ENCODE peak calls at places on chromosome 3, in five cellular contexts. Q is A549, B is K562, Y is HepG2, S is endothelial cell of umbilical vein. V is an unnamed sample.

GRCh38 chr3:11507719-11508118 is 136.0 kb downstream of the VGLL4 start:
- DNase-seq in Q (no peak), B (peak; percentile 52), Y (no peak), S (no peak), V (peak; percentile 25)

GRCh38 chr3:69774029-69774428 is 34.8 kb downstream of the MITF start:
- DNase-seq in Q (no peak), B (no peak), Y (no peak), S (no peak), V (no peak)

GRCh38 chr3:152202976-152203626 is 65.6 kb upstream of the MBNL1 start:
- DNase-seq in Q (no peak), B (peak; percentile 41), Y (no peak), S (no peak), V (peak; percentile 62)

GRCh38 chr3:72338942-72339749 is 509.1 kb downstream of the SHQ1 start:
- DNase-seq in Q (peak; percentile 53), B (peak; percentile 84), Y (peak; percentile 41), S (peak; percentile 80), V (peak; percentile 33)

GRCh38 chr3:17078885-17079465 is 194.2 kb downstream of the PLCL2 start:
- DNase-seq in Q (no peak), B (no peak), Y (no peak), S (no peak), V (no peak)

GRCh38 chr3:1908651-1909445 is 189.8 kb upstream of the CNTN4 start:
- DNase-seq in Q (no peak), B (no peak), Y (no peak), S (no peak), V (no peak)

GRCh38 chr3:172520332-172520831 is 2.8 kb downstream of the TNFSF10 start:
- DNase-seq in Q (no peak), B (no peak), Y (no peak), S (peak; percentile 97), V (no peak)

GRCh38 chr3:98010194-98010882 is 24.8 kb downstream of the GABRR3 start:
- DNase-seq in Q (no peak), B (no peak), Y (peak; percentile 96), S (no peak), V (no peak)

GRCh38 chr3:10933958-10934481 is 58.5 kb upstream of the SLC6A1 start:
- DNase-seq in Q (peak; percentile 49), B (no peak), Y (no peak), S (no peak), V (no peak)

GRCh38 chr3:114892117-114892870 is 254.8 kb downstream of the ZBTB20 start:
- DNase-seq in Q (no peak), B (no peak), Y (no peak), S (no peak), V (no peak)

GRCh38 chr3:64530434-64531049 is 157.3 kb downstream of the ADAMTS9 start:
- DNase-seq in Q (peak; percentile 36), B (peak; percentile 25), Y (peak; percentile 18), S (peak; percentile 59), V (peak; percentile 40)

GRCh38 chr3:159482241-159483031 is 506.2 kb upstream of the IL12A start:
- DNase-seq in Q (no peak), B (no peak), Y (no peak), S (no peak), V (no peak)

GRCh38 chr3:123344175-123344908 is 104.5 kb downstream of the ADCY5 start:
- DNase-seq in Q (no peak), B (no peak), Y (no peak), S (peak; percentile 6), V (no peak)

GRCh38 chr3:127710473-127710941 is 37.8 kb downstream of the ABTB1 start:
- DNase-seq in Q (peak; percentile 15), B (no peak), Y (no peak), S (no peak), V (no peak)

GRCh38 chr3:196122688-196123046 is 40.8 kb upstream of the TFRC start:
- DNase-seq in Q (no peak), B (no peak), Y (no peak), S (no peak), V (no peak)

GRCh38 chr3:159458010-159458409 is 530.6 kb upstream of the IL12A start:
- DNase-seq in Q (no peak), B (no peak), Y (no peak), S (peak; percentile 58), V (no peak)

GRCh38 chr3:171461087-171461917 is 1.1 kb upstream of the TNIK start:
- DNase-seq in Q (peak; percentile 18), B (peak; percentile 58), Y (no peak), S (peak; percentile 64), V (peak; percentile 78)

GRCh38 chr3:128338536-128339400 is 127.9 kb downstream of the DNAJB8 start:
- DNase-seq in Q (no peak), B (peak; percentile 31), Y (no peak), S (no peak), V (no peak)

GRCh38 chr3:110314512-110315114 is 757.0 kb upstream of the NECTIN3 start:
- DNase-seq in Q (peak; percentile 3), B (peak; percentile 15), Y (peak; percentile 64), S (peak; percentile 56), V (peak; percentile 58)

GRCh38 chr3:127590282-127590592 is 296 bp downstream of the TPRA1 start:
- DNase-seq in Q (no peak), B (no peak), Y (no peak), S (no peak), V (no peak)

GRCh38 chr3:36653095-36653494 is 111.3 kb downstream of the DCLK3 start:
- DNase-seq in Q (no peak), B (no peak), Y (no peak), S (no peak), V (no peak)

GRCh38 chr3:153809097-153809496 is 312.1 kb upstream of the ARHGEF26 start:
- DNase-seq in Q (no peak), B (no peak), Y (no peak), S (no peak), V (no peak)

GRCh38 chr3:158775001-158775400 is 26.9 kb upstream of the MFSD1 start:
- DNase-seq in Q (no peak), B (no peak), Y (no peak), S (no peak), V (no peak)

GRCh38 chr3:118884748-118885206 is 149.9 kb downstream of the IGSF11 start:
- DNase-seq in Q (peak; percentile 40), B (peak; percentile 32), Y (peak; percentile 18), S (peak; percentile 52), V (peak; percentile 56)

GRCh38 chr3:136882575-136882974 is 20.6 kb downstream of the NCK1 start:
- DNase-seq in Q (no peak), B (peak; percentile 70), Y (no peak), S (no peak), V (peak; percentile 35)

GRCh38 chr3:129605593-129606521 is 619 bp downstream of the PLXND1 start:
- DNase-seq in Q (peak; percentile 36), B (no peak), Y (no peak), S (peak; percentile 67), V (peak; percentile 79)

GRCh38 chr3:45992820-45993219 is 2.8 kb downstream of the FYCO1 start:
- DNase-seq in Q (no peak), B (no peak), Y (no peak), S (no peak), V (peak; percentile 19)

GRCh38 chr3:197846491-197846890 is 55.4 kb downstream of the LRCH3 start:
- DNase-seq in Q (no peak), B (no peak), Y (no peak), S (no peak), V (no peak)

GRCh38 chr3:34175636-34176186 is 377.3 kb downstream of the PDCD6IP start:
- DNase-seq in Q (no peak), B (no peak), Y (no peak), S (no peak), V (no peak)

GRCh38 chr3:34176723-34177122 is 378.3 kb downstream of the PDCD6IP start:
- DNase-seq in Q (no peak), B (no peak), Y (no peak), S (no peak), V (no peak)

GRCh38 chr3:34178415-34178814 is 380.0 kb downstream of the PDCD6IP start:
- DNase-seq in Q (no peak), B (no peak), Y (no peak), S (no peak), V (no peak)

GRCh38 chr3:34180532-34180931 is 382.1 kb downstream of the PDCD6IP start:
- DNase-seq in Q (no peak), B (no peak), Y (no peak), S (no peak), V (no peak)

DNA sequence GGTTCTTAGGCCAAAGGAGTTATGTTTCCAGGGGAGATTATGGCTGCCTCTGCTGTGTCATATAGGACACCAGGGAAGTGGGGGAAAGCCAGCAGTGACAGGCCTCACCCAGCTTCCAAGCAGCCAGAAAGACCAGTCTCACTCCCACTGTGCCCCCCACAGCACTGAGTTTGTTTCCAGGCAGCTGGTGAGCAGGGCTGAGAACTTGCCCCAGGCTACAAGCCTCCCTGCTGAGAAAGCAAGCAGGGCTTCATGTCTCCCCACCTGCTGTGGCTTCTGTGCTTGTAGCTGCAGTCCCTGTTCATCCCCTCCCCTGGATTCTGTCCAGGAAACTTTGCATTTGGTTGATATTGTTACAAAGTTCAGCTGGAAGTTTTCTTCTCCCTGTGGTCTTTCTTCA is 376.3 kb downstream of the PDCD6IP start:
- DNase-seq in Q (no peak), B (no peak), Y (no peak), S (no peak), V (no peak)
- TF ChIP-seq MYC in Q (no peak), B (no peak), Y (no peak), S (no peak), V (no peak)

DNA sequence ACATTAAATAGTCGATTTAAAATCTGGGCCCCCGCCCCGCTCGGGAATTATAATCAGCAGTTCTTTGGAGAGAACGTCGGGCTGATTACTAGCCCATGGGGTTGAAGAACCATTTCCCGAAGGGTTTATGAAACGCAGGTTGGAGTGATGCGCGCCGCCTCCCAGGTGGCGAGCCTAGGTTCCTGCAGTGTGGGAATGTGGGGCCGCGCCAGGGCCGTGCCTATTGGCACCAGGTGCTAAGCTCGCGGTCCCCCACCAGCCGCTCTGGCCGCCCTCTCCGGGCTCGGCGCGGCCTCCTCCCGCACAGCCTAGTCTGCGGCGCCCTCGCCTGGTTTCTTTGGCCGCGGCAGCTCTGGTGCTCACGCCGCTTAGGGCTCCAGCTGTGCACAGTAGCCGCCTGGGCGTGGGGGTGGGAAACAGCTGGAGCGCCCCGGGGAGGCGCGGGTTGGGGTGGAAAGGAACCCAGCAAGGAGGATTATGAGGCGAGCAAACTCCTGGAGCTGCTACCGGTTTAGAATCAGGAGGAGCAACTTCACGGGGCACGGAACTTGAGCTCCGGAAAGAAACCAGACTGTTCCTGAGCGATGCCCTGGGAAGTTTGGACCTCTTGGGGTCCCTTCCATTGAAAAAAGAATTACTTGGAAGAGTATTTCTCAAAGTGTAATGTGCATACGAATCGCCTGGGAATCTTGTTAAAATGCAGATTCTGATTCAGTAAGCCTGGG is 5.6 kb upstream of the MECOM start:
- DNase-seq in Q (peak; percentile 55), B (peak; percentile 75), Y (peak; percentile 29), S (peak; percentile 84), V (peak; percentile 55)
- TF ChIP-seq POLR2A in Q (no peak), B (no peak), Y (no peak), S (no peak), V (no peak)

DNA sequence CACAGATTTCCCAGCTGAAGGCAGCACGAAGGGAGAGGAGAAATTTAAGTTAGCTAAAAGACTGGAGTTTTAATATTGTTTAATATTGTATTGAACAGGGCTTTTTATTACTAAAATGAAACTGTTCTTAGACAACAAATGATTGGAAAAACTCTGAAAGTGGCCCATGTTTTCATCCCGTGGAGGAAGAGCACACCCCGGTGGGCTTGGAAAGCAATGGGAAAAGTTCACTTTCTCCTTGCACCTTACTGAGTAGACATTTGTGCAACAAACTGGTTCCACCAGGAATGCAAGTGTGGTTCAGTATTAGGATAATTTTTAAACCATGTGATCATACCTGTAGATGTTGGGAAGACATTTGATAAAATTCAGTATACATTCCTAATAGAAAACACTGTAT is 8.2 kb upstream of the ESYT3 start:
- DNase-seq in Q (no peak), B (no peak), Y (no peak), S (no peak), V (peak; percentile 36)
- TF ChIP-seq MYC in Q (no peak), B (no peak), Y (no peak), S (no peak), V (no peak)

GRCh38 chr3:101725192-101725889 is 927 bp downstream of the CEP97 start:
- DNase-seq in Q (peak; percentile 8), B (peak; percentile 12), Y (no peak), S (peak; percentile 53), V (peak; percentile 48)
- TF ChIP-seq POLR2A in Q (no peak), B (no peak), Y (no peak), S (no peak), V (no peak)